ENCODE peak calls at places on chromosomes 7 and 10, in five cellular contexts. Q, L, R, V and D are unnamed samples.

GRCh38 chr10:95661818-95662217 is 5.3 kb upstream of the ALDH18A1 start:
- DNase-seq in Q (no peak), L (no peak), R (no peak), V (no peak), D (no peak)

GRCh38 chr7:143405671-143406352 is 2.8 kb downstream of the EPHA1 start:
- DNase-seq in Q (no peak), L (no peak), R (no peak), V (no peak), D (no peak)

GRCh38 chr7:64618785-64619456 is 47.0 kb upstream of the ZNF107 start:
- DNase-seq in Q (no peak), L (no peak), R (peak; percentile 68), V (peak; percentile 59), D (peak; percentile 3)

GRCh38 chr7:87110778-87111177 is 41.5 kb upstream of the DMTF1 start:
- DNase-seq in Q (no peak), L (no peak), R (peak; percentile 82), V (no peak), D (no peak)

GRCh38 chr7:424961-425793 is 94.5 kb downstream of the PDGFA start:
- DNase-seq in Q (no peak), L (peak; percentile 54), R (peak; percentile 6), V (no peak), D (no peak)

GRCh38 chr7:90587766-90588165 is 8.4 kb upstream of the CDK14 start:
- DNase-seq in Q (no peak), L (no peak), R (no peak), V (no peak), D (no peak)

GRCh38 chr10:43043773-43044394 is 33.0 kb upstream of the RET start:
- DNase-seq in Q (no peak), L (no peak), R (no peak), V (no peak), D (no peak)

GRCh38 chr10:17506390-17506789 is 52.0 kb upstream of the ST8SIA6 start:
- DNase-seq in Q (no peak), L (no peak), R (no peak), V (no peak), D (no peak)

GRCh38 chr7:47482013-47482761 is 99.7 kb downstream of the TNS3 start:
- DNase-seq in Q (peak; percentile 89), L (no peak), R (peak; percentile 86), V (no peak), D (peak; percentile 65)

GRCh38 chr10:17088118-17088806 is 41.3 kb downstream of the CUBN start:
- DNase-seq in Q (peak; percentile 25), L (no peak), R (peak; percentile 61), V (no peak), D (no peak)

GRCh38 chr10:70759769-70760168 is 25.4 kb downstream of the TBATA start:
- DNase-seq in Q (no peak), L (no peak), R (no peak), V (no peak), D (no peak)

GRCh38 chr10:99279626-99280111 is 44.0 kb upstream of the HPSE2 start:
- DNase-seq in Q (no peak), L (no peak), R (no peak), V (no peak), D (no peak)

GRCh38 chr10:13984647-13985155 is 346.0 kb downstream of the FRMD4A start:
- DNase-seq in Q (no peak), L (no peak), R (peak; percentile 91), V (no peak), D (no peak)

GRCh38 chr7:30312186-30312585 is 27.8 kb downstream of the ZNRF2 start:
- DNase-seq in Q (no peak), L (no peak), R (no peak), V (no peak), D (no peak)

GRCh38 chr10:88804083-88804812 is 1.7 kb downstream of the LIPM start:
- DNase-seq in Q (no peak), L (no peak), R (no peak), V (no peak), D (no peak)

GRCh38 chr10:103192451-103193106 is 493 bp downstream of the NT5C2 start:
- DNase-seq in Q (peak; percentile 47), L (peak; percentile 92), R (peak; percentile 76), V (peak; percentile 55), D (peak; percentile 32)

GRCh38 chr7:133545613-133546012 is 292.7 kb downstream of the EXOC4 start:
- DNase-seq in Q (no peak), L (no peak), R (peak; percentile 69), V (no peak), D (no peak)

GRCh38 chr7:121447939-121448338 is 51.8 kb upstream of the FAM3C start:
- DNase-seq in Q (no peak), L (no peak), R (peak; percentile 21), V (no peak), D (no peak)

GRCh38 chr10:106635947-106636346 is 528.6 kb downstream of the SORCS1 start:
- DNase-seq in Q (no peak), L (no peak), R (no peak), V (no peak), D (no peak)

GRCh38 chr10:7410306-7410799 is 481 bp downstream of the SFMBT2 start:
- DNase-seq in Q (no peak), L (no peak), R (no peak), V (no peak), D (no peak)

GRCh38 chr10:89645742-89646172 is 715 bp upstream of the PANK1 start:
- DNase-seq in Q (no peak), L (peak; percentile 58), R (no peak), V (no peak), D (no peak)

GRCh38 chr7:151392426-151392825 is 17.4 kb downstream of the WDR86 start:
- DNase-seq in Q (no peak), L (peak; percentile 54), R (no peak), V (no peak), D (no peak)

GRCh38 chr7:73941836-73942551 is 81.0 kb downstream of the TMEM270 start:
- DNase-seq in Q (peak; percentile 10), L (no peak), R (peak; percentile 98), V (no peak), D (peak; percentile 74)

GRCh38 chr7:43584200-43584586 is 1.3 kb downstream of the STK17A start:
- DNase-seq in Q (no peak), L (no peak), R (peak; percentile 73), V (no peak), D (peak; percentile 52)

GRCh38 chr10:11282156-11282555 is 264.5 kb downstream of the CELF2 start:
- DNase-seq in Q (no peak), L (no peak), R (no peak), V (no peak), D (no peak)

GRCh38 chr10:1735562-1735961 is 1.8 kb downstream of the ADARB2 start:
- DNase-seq in Q (no peak), L (no peak), R (no peak), V (no peak), D (no peak)

GRCh38 chr10:124259139-124259825 is 159.4 kb downstream of the OAT start:
- DNase-seq in Q (no peak), L (no peak), R (no peak), V (peak; percentile 21), D (no peak)

GRCh38 chr7:125644113-125644512 is 714.5 kb upstream of the POT1 start:
- DNase-seq in Q (no peak), L (no peak), R (no peak), V (no peak), D (no peak)

GRCh38 chr10:92573091-92573797 is 649 bp downstream of the IDE start:
- DNase-seq in Q (no peak), L (peak; percentile 59), R (peak; percentile 59), V (no peak), D (no peak)

GRCh38 chr10:117666131-117666530 is 123.6 kb downstream of the EMX2 start:
- DNase-seq in Q (no peak), L (no peak), R (no peak), V (no peak), D (no peak)
- TF ChIP-seq CTCF in Q (no peak), L (no peak), R (no peak), V (no peak), D (no peak)

GRCh38 chr7:107773027-107773426 is 29.1 kb downstream of the CBLL1 start:
- DNase-seq in Q (no peak), L (no peak), R (no peak), V (no peak), D (no peak)

GRCh38 chr7:107779647-107780099 is 23.4 kb downstream of the SLC26A3 start:
- DNase-seq in Q (no peak), L (no peak), R (no peak), V (no peak), D (no peak)

GRCh38 chr7:107777702-107778101 is 25.3 kb downstream of the SLC26A3 start:
- DNase-seq in Q (no peak), L (no peak), R (no peak), V (no peak), D (no peak)

GRCh38 chr7:107782374-107782773 is 20.6 kb downstream of the SLC26A3 start:
- DNase-seq in Q (no peak), L (no peak), R (no peak), V (no peak), D (no peak)

DNA sequence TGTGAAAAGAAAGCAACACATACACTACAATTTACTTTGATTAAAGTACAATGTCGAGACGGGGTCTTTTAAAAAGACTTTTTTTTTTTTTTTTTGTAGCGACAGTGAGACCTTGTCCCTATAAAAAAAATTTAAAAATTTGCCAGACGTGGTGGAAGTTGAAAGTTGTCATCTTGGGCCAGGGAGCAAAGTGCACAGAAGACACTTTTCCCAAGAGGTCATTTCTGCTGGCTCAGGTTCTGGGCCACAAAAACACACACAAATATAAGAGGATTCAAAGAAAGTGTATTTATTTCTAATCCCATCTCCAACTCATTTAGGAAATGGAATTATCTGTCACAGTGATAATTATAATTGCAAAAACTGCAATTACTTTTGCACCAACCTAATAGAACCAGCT is 24.7 kb downstream of the SLC26A3 start:
- DNase-seq in Q (no peak), L (no peak), R (no peak), V (no peak), D (no peak)
- TF ChIP-seq CTCF in Q (no peak), L (no peak), R (no peak), V (no peak), D (no peak)

GRCh38 chr7:139866047-139866837 is 37.2 kb downstream of the TBXAS1 start:
- DNase-seq in Q (no peak), L (no peak), R (no peak), V (no peak), D (no peak)
- TF ChIP-seq CTCF in Q (no peak), L (no peak), R (no peak), V (no peak), D (no peak)

DNA sequence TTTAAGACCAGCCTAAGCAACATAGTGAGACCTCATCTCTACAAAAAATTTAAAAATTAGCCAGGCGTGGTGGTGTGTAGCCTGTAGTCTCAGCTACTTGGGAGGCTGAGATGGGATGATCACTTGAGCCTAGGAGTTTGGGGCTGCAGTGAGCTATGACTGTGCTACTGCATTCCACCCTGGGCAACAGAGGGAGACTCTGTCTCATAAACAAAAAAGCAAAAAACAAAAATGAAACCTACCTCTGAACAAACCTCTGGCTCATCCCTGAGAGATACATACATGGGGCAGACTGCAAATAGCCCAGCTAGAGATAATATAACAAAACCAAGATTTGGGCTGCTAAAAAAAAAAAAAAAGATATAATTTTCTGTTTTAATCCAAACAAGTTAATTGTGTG is 19.5 kb downstream of the C10orf67 start:
- DNase-seq in Q (no peak), L (no peak), R (no peak), V (no peak), D (no peak)
- TF ChIP-seq CTCF in Q (no peak), L (no peak), R (no peak), V (no peak), D (peak; percentile 12)

DNA sequence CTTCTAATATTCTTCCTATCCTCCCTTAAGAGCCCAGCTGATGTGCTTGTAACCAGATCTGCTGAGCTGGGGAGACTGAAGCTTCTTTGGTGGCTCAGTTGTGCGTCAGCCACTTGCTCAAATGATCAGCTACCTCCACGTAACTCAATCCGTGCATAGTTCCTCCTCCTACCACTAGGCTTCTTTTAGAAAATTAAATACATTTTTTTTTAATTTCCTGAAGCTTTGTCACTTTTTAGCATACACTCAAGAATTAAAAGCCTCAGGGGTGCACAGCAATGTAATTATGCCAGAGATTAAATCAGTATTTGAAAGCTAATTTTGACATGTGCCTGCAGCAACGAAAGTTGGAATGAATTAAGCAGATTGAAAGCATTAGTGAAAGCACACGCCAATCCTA is 20.4 kb upstream of the PRLHR start:
- DNase-seq in Q (no peak), L (no peak), R (no peak), V (peak; percentile 10), D (no peak)
- TF ChIP-seq CTCF in Q (peak; percentile 9), L (no peak), R (peak; percentile 20), V (peak; percentile 59), D (no peak)